ENCODE peak calls at places on chromosomes 7 and 10, in nine cellular contexts. Q, C, D, J, O, X, S, V and F are unnamed samples.

GRCh38 chr7:105677803-105678583 is 96.7 kb upstream of the EFCAB10 start:
- DNase-seq in X (no peak), V (no peak), C (no peak), Q (peak), S (no peak), D (no peak), J (peak), O (no peak), F (no peak)

GRCh38 chr7:81062747-81063146 is 143.9 kb upstream of the SEMA3C start:
- DNase-seq in S (no peak), Q (no peak), J (no peak), C (no peak), X (no peak), O (no peak), V (no peak), D (no peak), F (no peak)

GRCh38 chr7:141944811-141945210 is 2.0 kb downstream of the CLEC5A start:
- DNase-seq in O (no peak), V (no peak), S (no peak), Q (no peak), C (no peak), D (no peak), J (no peak), X (no peak), F (no peak)

GRCh38 chr7:36606442-36607205 is 117.7 kb downstream of the AOAH start:
- DNase-seq in O (peak), D (no peak), X (no peak), J (no peak), Q (no peak), S (no peak), C (no peak), V (peak), F (no peak)

GRCh38 chr10:17506859-17507471 is 52.6 kb upstream of the ST8SIA6 start:
- DNase-seq in J (no peak), X (no peak), Q (no peak), C (no peak), V (no peak), S (peak), D (no peak), O (no peak), F (no peak)

GRCh38 chr10:91032614-91033248 is 111.8 kb upstream of the ANKRD1 start:
- DNase-seq in S (no peak), C (no peak), D (no peak), O (no peak), X (no peak), Q (peak), J (no peak), V (no peak), F (no peak)

GRCh38 chr7:128404826-128405344 is 4.9 kb downstream of the IMPDH1 start:
- DNase-seq in V (peak), S (peak), Q (peak), X (no peak), J (peak), O (no peak), D (peak), C (no peak), F (no peak)

GRCh38 chr7:66088861-66089838 is 13.5 kb downstream of the ASL start:
- DNase-seq in S (no peak), X (no peak), O (no peak), C (peak), J (no peak), D (no peak), Q (no peak), V (no peak), F (no peak)

GRCh38 chr7:19982841-19983835 is 209.7 kb upstream of the TMEM196 start:
- DNase-seq in S (peak), Q (peak), D (peak), V (no peak), X (peak), O (peak), J (peak), C (peak), F (peak)

GRCh38 chr10:123136806-123137642 is 1.3 kb downstream of the HMX3 start:
- DNase-seq in Q (peak), O (peak), S (no peak), J (no peak), X (no peak), D (no peak), C (peak), V (no peak), F (no peak)

GRCh38 chr10:132381726-132382125 is 15.3 kb upstream of the PWWP2B start:
- DNase-seq in X (no peak), O (no peak), V (no peak), Q (no peak), D (no peak), J (no peak), S (no peak), C (no peak), F (no peak)

DNA sequence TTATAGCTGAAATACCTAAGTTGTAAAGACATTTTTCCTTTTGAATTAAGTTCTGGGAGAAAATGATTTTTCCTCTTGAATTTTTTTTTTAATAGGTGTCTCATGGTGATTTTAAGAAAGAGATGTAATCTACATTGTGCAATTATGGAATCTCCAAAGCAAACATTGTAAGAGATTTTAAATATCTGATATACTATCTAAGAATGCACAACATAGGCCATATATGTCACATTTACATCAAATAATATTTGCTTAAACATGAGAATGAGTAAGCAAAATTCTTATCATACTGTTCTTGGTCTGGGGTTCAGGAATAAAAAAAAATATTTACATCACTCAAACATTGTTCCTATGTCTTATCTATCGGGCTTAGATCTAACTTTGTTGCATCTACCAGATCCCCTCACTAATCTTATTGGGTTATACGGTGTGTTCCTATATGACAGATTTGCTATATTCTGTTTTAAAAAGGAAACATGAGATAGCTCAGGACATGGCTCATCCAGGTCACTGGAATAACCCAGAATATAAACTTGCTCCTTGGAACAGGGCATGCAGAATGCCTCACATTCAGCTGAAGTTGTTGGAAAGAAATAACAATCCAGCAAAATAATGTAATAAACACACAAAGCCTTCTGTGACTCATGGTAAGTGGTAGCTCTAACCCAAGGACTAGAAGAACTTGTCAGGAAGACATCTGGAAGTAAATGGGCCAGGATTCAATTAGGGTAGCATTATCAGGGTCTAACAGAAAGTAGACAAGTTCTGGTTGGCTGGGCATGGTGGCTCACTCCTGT is 794.7 kb downstream of the IPMK start:
- DNase-seq in D (no peak), J (no peak), V (no peak), Q (no peak), C (no peak), O (no peak), S (no peak), X (no peak), F (no peak)
- H3K4me2 ChIP-seq in D (no peak), J (no peak), V (no peak), Q (no peak), C (no peak), O (no peak), S (no peak), X (no peak), F (no peak)

DNA sequence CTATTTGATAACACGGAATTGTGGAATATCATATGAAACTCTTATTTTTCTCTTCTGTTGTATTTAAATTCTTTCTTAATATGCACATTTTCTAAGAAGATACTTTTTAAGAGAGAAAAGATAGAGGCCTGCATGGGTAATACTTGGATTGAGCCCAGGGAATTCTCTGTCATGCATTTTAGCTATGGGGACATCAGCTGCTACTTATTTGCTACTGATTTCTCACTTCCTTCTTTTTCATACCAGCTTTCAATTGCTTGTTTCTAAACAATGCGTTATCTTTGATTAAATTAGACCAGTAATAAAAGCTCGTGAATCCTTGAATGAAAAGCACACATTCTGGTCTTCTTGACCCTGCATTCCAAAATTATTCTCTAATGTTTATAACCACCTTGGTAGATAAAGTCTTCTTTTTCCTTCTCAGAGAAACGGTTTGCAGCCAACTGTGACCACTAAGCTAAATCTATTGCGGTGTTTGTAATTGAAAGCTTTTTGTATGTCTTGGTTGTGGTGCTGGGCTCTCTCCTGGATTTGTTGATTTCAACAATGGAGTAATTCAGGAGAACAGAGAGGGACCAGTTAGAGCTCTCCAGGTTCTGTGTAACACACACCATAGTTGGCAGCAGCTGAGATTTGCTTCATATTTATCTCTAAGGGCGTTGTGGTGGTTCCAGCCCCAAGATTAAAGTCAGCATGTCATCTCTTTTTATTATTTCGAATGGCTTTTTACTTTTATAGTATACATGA is 139.3 kb downstream of the PPP1R9A start:
- DNase-seq in Q (no peak), O (peak), X (no peak), J (no peak), C (no peak), V (no peak), D (no peak), S (no peak), F (no peak)
- TF ChIP-seq EZH2phosphoT487 in Q (no peak), O (no peak), X (no peak), J (no peak), C (no peak), V (no peak), D (no peak), S (no peak), F (no peak)

DNA sequence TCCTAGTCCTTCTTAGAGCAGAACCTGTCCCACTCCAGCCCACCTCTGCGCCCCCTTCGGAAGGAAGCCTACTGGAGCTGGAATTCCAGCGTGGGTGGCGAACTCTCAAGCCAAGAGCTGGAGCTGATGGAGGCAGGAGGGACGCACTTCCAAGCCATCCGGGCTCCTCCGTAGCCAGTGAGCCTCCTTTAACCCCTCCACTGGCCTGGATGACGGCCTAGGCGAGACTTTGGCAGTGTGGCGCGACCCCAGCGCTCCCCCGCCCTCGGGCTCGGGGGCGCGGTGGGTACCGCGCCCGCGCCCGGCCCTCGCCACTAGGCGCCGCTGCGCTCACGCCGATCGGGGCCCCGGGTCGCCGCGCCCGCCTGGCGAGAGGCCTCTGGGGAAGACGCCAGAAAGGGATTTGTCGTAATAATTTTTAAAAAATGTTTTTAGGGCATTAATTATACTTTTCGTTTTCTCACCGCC is 5.1 kb upstream of the EMX2 start:
- DNase-seq in C (peak), S (peak), Q (peak), J (no peak), O (peak), V (peak), X (no peak), D (peak), F (peak)
- H3K4me2 ChIP-seq in C (peak), S (peak), Q (peak), J (no peak), O (peak), V (no peak), X (peak), D (peak), F (peak)

GRCh38 chr7:41788556-41788955 is 85.7 kb upstream of the INHBA start:
- DNase-seq in C (no peak), D (peak), X (no peak), S (no peak), J (no peak), O (no peak), V (no peak), Q (peak), F (no peak)
- TF ChIP-seq EZH2phosphoT487 in C (no peak), D (no peak), X (no peak), S (no peak), J (no peak), O (no peak), V (no peak), Q (no peak), F (no peak)